ENCODE peak calls at places on chromosome 19, in four cellular contexts. One of them, this sample, is unnamed. For H3K27me3, the result is how much of the 10 kb centered on the place peaks cover.

GRCh38 chr19:19741184-19741583 is 8.3 kb upstream of the ZNF14 start:
- DNase-seq in breast epithelium: no peak
- DNase-seq in tibial nerve: no peak
- DNase-seq in IMR-90: no peak
- DNase-seq in this sample: no peak

GRCh38 chr19:12140545-12141404 is 625 bp upstream of the ZNF20 start:
- DNase-seq in IMR-90: peak
- DNase-seq in tibial nerve: peak
- DNase-seq in breast epithelium: peak
- DNase-seq in this sample: peak

GRCh38 chr19:7729211-7729610 is 2.7 kb downstream of the CLEC4G start:
- DNase-seq in tibial nerve: no peak
- DNase-seq in breast epithelium: no peak
- DNase-seq in IMR-90: no peak
- DNase-seq in this sample: no peak

GRCh38 chr19:3250675-3251074 is 26.2 kb downstream of the CELF5 start:
- DNase-seq in IMR-90: no peak
- DNase-seq in tibial nerve: peak
- DNase-seq in breast epithelium: no peak
- DNase-seq in this sample: peak

GRCh38 chr19:14544977-14545715 is 15.8 kb downstream of the TECR start:
- DNase-seq in breast epithelium: no peak
- DNase-seq in tibial nerve: no peak
- DNase-seq in IMR-90: no peak
- DNase-seq in this sample: no peak

GRCh38 chr19:1907563-1908363 is 2.6 kb downstream of the ADAT3 start:
- DNase-seq in breast epithelium: peak
- DNase-seq in IMR-90: no peak
- DNase-seq in tibial nerve: no peak
- DNase-seq in this sample: no peak

GRCh38 chr19:48966541-48967345 is 1.6 kb downstream of the FTL start:
- DNase-seq in tibial nerve: no peak
- DNase-seq in IMR-90: no peak
- DNase-seq in breast epithelium: no peak
- DNase-seq in this sample: no peak

GRCh38 chr19:47511681-47512080 is 3.2 kb downstream of the NAPA start:
- DNase-seq in IMR-90: peak
- DNase-seq in tibial nerve: no peak
- DNase-seq in breast epithelium: no peak
- DNase-seq in this sample: no peak

GRCh38 chr19:55365245-55365644 is 2.2 kb upstream of the GARIN5B start:
- DNase-seq in breast epithelium: no peak
- DNase-seq in IMR-90: no peak
- DNase-seq in tibial nerve: no peak
- DNase-seq in this sample: no peak

GRCh38 chr19:48530044-48530720 is 18.5 kb upstream of the LMTK3 start:
- DNase-seq in IMR-90: no peak
- DNase-seq in breast epithelium: no peak
- DNase-seq in tibial nerve: no peak
- DNase-seq in this sample: no peak

GRCh38 chr19:51702754-51703654 is 9.9 kb downstream of the SPACA6 start:
- DNase-seq in tibial nerve: peak
- DNase-seq in IMR-90: no peak
- DNase-seq in breast epithelium: peak
- DNase-seq in this sample: no peak

GRCh38 chr19:1170938-1171754 is 2.9 kb downstream of the SBNO2 start:
- DNase-seq in tibial nerve: no peak
- DNase-seq in IMR-90: no peak
- DNase-seq in breast epithelium: no peak
- DNase-seq in this sample: no peak

GRCh38 chr19:47661161-47661560 is 52.1 kb upstream of the EHD2 start:
- DNase-seq in tibial nerve: no peak
- DNase-seq in breast epithelium: no peak
- DNase-seq in IMR-90: no peak
- DNase-seq in this sample: no peak

GRCh38 chr19:2524840-2525723 is 49.2 kb downstream of the GADD45B start:
- DNase-seq in tibial nerve: no peak
- DNase-seq in IMR-90: peak
- DNase-seq in breast epithelium: no peak
- DNase-seq in this sample: no peak

GRCh38 chr19:15381864-15382263 is 2.3 kb upstream of the AKAP8 start:
- DNase-seq in tibial nerve: no peak
- DNase-seq in IMR-90: no peak
- DNase-seq in breast epithelium: no peak
- DNase-seq in this sample: no peak

GRCh38 chr19:33723512-33723911 is 73.2 kb upstream of the KCTD15 start:
- DNase-seq in breast epithelium: no peak
- DNase-seq in IMR-90: no peak
- DNase-seq in tibial nerve: no peak
- DNase-seq in this sample: no peak

GRCh38 chr19:18849838-18850400 is 18.2 kb downstream of the UPF1 start:
- DNase-seq in breast epithelium: no peak
- DNase-seq in IMR-90: no peak
- DNase-seq in tibial nerve: no peak
- DNase-seq in this sample: no peak

GRCh38 chr19:324716-325115 is 19.9 kb downstream of the MIER2 start:
- DNase-seq in IMR-90: no peak
- DNase-seq in breast epithelium: no peak
- DNase-seq in tibial nerve: no peak
- DNase-seq in this sample: no peak

GRCh38 chr19:16917401-16917800 is 28.6 kb downstream of the F2RL3 start:
- DNase-seq in breast epithelium: no peak
- DNase-seq in tibial nerve: no peak
- DNase-seq in IMR-90: no peak
- DNase-seq in this sample: no peak
- TF ChIP-seq CTCF in breast epithelium: no peak
- TF ChIP-seq CTCF in tibial nerve: no peak
- TF ChIP-seq CTCF in IMR-90: no peak
- TF ChIP-seq CTCF in this sample: no peak

GRCh38 chr19:6056282-6056741 is 54.0 kb downstream of the RFX2 start:
- DNase-seq in breast epithelium: peak
- DNase-seq in tibial nerve: no peak
- DNase-seq in IMR-90: no peak
- DNase-seq in this sample: no peak
- H3K27me3 ChIP-seq in breast epithelium: under half
- H3K27me3 ChIP-seq in tibial nerve: under half
- H3K27me3 ChIP-seq in IMR-90: under half
- H3K27me3 ChIP-seq in this sample: under half

GRCh38 chr19:35842666-35843272 is 9.5 kb downstream of the NPHS1 start:
- DNase-seq in tibial nerve: no peak
- DNase-seq in breast epithelium: no peak
- DNase-seq in IMR-90: no peak
- DNase-seq in this sample: no peak
- H3K27ac ChIP-seq in tibial nerve: no peak
- H3K27ac ChIP-seq in breast epithelium: no peak
- H3K27ac ChIP-seq in IMR-90: no peak
- H3K27ac ChIP-seq in this sample: no peak

DNA sequence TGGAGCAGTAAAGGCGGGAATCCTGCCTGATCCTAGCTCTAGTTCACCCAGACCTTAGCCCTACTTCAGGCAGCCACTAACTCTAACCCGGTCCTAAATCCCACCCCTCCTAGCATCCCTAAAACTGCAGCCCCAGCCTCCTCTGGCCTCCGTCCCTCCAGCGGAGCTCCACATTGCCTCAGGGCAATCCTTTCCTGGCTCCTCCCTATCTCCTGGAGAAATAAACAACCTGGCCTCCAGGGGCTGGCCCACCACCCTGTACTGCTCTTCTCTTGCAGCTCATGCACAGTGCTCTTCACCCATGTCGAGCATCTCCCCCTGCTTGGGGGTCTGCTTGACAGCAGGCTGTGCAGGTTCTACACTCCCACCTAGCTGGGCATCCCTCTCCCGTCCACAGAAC is 6.7 kb downstream of the POU2F2 start:
- DNase-seq in IMR-90: no peak
- DNase-seq in tibial nerve: no peak
- DNase-seq in breast epithelium: no peak
- DNase-seq in this sample: no peak
- TF ChIP-seq CTCF in IMR-90: no peak
- TF ChIP-seq CTCF in tibial nerve: no peak
- TF ChIP-seq CTCF in breast epithelium: no peak
- TF ChIP-seq CTCF in this sample: no peak

GRCh38 chr19:39919976-39920375 is 14.5 kb downstream of the FCGBP start:
- DNase-seq in tibial nerve: no peak
- DNase-seq in IMR-90: no peak
- DNase-seq in breast epithelium: no peak
- DNase-seq in this sample: no peak
- H3K27me3 ChIP-seq in tibial nerve: under half
- H3K27me3 ChIP-seq in IMR-90: under half
- H3K27me3 ChIP-seq in breast epithelium: under half
- H3K27me3 ChIP-seq in this sample: under half

GRCh38 chr19:16442386-16443276 is 29.1 kb downstream of the EPS15L1 start:
- DNase-seq in breast epithelium: no peak
- DNase-seq in tibial nerve: no peak
- DNase-seq in IMR-90: no peak
- DNase-seq in this sample: no peak

GRCh38 chr19:16445238-16446107 is 26.3 kb downstream of the EPS15L1 start:
- DNase-seq in tibial nerve: no peak
- DNase-seq in breast epithelium: no peak
- DNase-seq in IMR-90: peak
- DNase-seq in this sample: no peak

GRCh38 chr19:16441661-16442071 is 30.1 kb downstream of the EPS15L1 start:
- DNase-seq in tibial nerve: no peak
- DNase-seq in breast epithelium: no peak
- DNase-seq in IMR-90: no peak
- DNase-seq in this sample: no peak

GRCh38 chr19:16446108-16447014 is 25.4 kb downstream of the EPS15L1 start:
- DNase-seq in tibial nerve: no peak
- DNase-seq in breast epithelium: no peak
- DNase-seq in IMR-90: peak
- DNase-seq in this sample: no peak

GRCh38 chr19:16444273-16444597 is 27.5 kb downstream of the EPS15L1 start:
- DNase-seq in IMR-90: no peak
- DNase-seq in tibial nerve: no peak
- DNase-seq in breast epithelium: no peak
- DNase-seq in this sample: no peak
- H3K27ac ChIP-seq in IMR-90: no peak
- H3K27ac ChIP-seq in tibial nerve: no peak
- H3K27ac ChIP-seq in breast epithelium: no peak
- H3K27ac ChIP-seq in this sample: no peak

GRCh38 chr19:4297901-4298771 is 4.1 kb downstream of the TMIGD2 start:
- DNase-seq in breast epithelium: no peak
- DNase-seq in tibial nerve: no peak
- DNase-seq in IMR-90: no peak
- DNase-seq in this sample: no peak
- TF ChIP-seq CTCF in breast epithelium: no peak
- TF ChIP-seq CTCF in tibial nerve: no peak
- TF ChIP-seq CTCF in IMR-90: no peak
- TF ChIP-seq CTCF in this sample: no peak

This sample was measured in CD4-positive, alpha-beta T cell.